ENCODE peak calls at places on chromosomes 7 and 10, in five cellular contexts. One of them, this sample, is unnamed.

GRCh38 chr10:28293238-28294168 is 9.4 kb downstream of the MPP7 start:
- DNase-seq in AG04449: no peak
- DNase-seq in neuronal stem cell: no peak
- DNase-seq in CD4-positive, alpha-beta memory T cell: no peak
- DNase-seq in Panc1: no peak
- DNase-seq in this sample: no peak

GRCh38 chr7:149799397-149800168 is 26.2 kb upstream of the ZNF467 start:
- DNase-seq in CD4-positive, alpha-beta memory T cell: peak; percentile 49
- DNase-seq in Panc1: peak; percentile 15
- DNase-seq in AG04449: no peak
- DNase-seq in neuronal stem cell: peak; percentile 31
- DNase-seq in this sample: no peak

GRCh38 chr10:70528726-70529362 is 50.3 kb downstream of the PALD1 start:
- DNase-seq in AG04449: no peak
- DNase-seq in neuronal stem cell: peak; percentile 52
- DNase-seq in Panc1: no peak
- DNase-seq in CD4-positive, alpha-beta memory T cell: no peak
- DNase-seq in this sample: no peak

GRCh38 chr10:114664127-114664526 is 6.1 kb upstream of the ABLIM1 start:
- DNase-seq in AG04449: no peak
- DNase-seq in Panc1: no peak
- DNase-seq in neuronal stem cell: no peak
- DNase-seq in CD4-positive, alpha-beta memory T cell: no peak
- DNase-seq in this sample: no peak

GRCh38 chr10:47447740-47448139 is 36.2 kb downstream of the ANXA8 start:
- DNase-seq in AG04449: no peak
- DNase-seq in Panc1: no peak
- DNase-seq in neuronal stem cell: no peak
- DNase-seq in CD4-positive, alpha-beta memory T cell: no peak
- DNase-seq in this sample: no peak

GRCh38 chr10:43234471-43235041 is 32.3 kb downstream of the RASGEF1A start:
- DNase-seq in AG04449: no peak
- DNase-seq in CD4-positive, alpha-beta memory T cell: no peak
- DNase-seq in Panc1: no peak
- DNase-seq in neuronal stem cell: no peak
- DNase-seq in this sample: no peak

GRCh38 chr7:100022621-100023020 is 7.2 kb downstream of the ZKSCAN1 start:
- DNase-seq in AG04449: no peak
- DNase-seq in neuronal stem cell: no peak
- DNase-seq in Panc1: no peak
- DNase-seq in CD4-positive, alpha-beta memory T cell: no peak
- DNase-seq in this sample: no peak

GRCh38 chr10:112126172-112126571 is 57.4 kb downstream of the GPAM start:
- DNase-seq in AG04449: no peak
- DNase-seq in Panc1: no peak
- DNase-seq in CD4-positive, alpha-beta memory T cell: no peak
- DNase-seq in neuronal stem cell: no peak
- DNase-seq in this sample: no peak

GRCh38 chr10:24541239-24541753 is 182.4 kb downstream of the ARHGAP21 start:
- DNase-seq in CD4-positive, alpha-beta memory T cell: no peak
- DNase-seq in neuronal stem cell: no peak
- DNase-seq in Panc1: no peak
- DNase-seq in AG04449: no peak
- DNase-seq in this sample: no peak

GRCh38 chr10:19332304-19332703 is 283.7 kb downstream of the MALRD1 start:
- DNase-seq in Panc1: no peak
- DNase-seq in neuronal stem cell: no peak
- DNase-seq in AG04449: no peak
- DNase-seq in CD4-positive, alpha-beta memory T cell: no peak
- DNase-seq in this sample: no peak

GRCh38 chr7:116707289-116707688 is 35.3 kb downstream of the MET start:
- DNase-seq in CD4-positive, alpha-beta memory T cell: no peak
- DNase-seq in AG04449: no peak
- DNase-seq in Panc1: no peak
- DNase-seq in neuronal stem cell: no peak
- DNase-seq in this sample: no peak
- H3K4me3 ChIP-seq in CD4-positive, alpha-beta memory T cell: no peak overlapping the region
- H3K4me3 ChIP-seq in AG04449: no peak overlapping the region
- H3K4me3 ChIP-seq in Panc1: peak overlapping the region; percentile 26
- H3K4me3 ChIP-seq in neuronal stem cell: no peak overlapping the region
- H3K4me3 ChIP-seq in this sample: no peak overlapping the region

DNA sequence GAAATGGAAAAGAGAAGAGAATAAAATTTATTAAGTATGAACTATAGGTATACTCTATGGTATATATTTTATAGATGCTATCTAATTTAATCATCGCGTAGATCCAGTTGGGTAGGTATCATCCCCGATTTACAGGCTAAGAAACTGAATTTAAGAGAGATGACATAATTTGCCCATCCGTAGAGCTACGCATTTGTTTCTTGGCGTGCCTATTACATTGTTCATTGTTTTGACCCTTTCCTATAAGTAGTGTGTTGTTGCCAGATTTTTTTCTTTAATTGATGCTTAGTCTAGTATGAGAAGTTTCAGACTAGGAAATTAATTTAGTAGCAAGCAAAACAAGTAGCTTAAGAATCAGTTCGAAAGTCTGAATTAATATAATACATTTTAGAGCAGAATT is 205.7 kb upstream of the NPSR1 start:
- DNase-seq in Panc1: no peak
- DNase-seq in CD4-positive, alpha-beta memory T cell: no peak
- DNase-seq in AG04449: no peak
- DNase-seq in neuronal stem cell: no peak
- DNase-seq in this sample: no peak
- H3K4me3 ChIP-seq in Panc1: no peak overlapping the region
- H3K4me3 ChIP-seq in CD4-positive, alpha-beta memory T cell: no peak overlapping the region
- H3K4me3 ChIP-seq in AG04449: no peak overlapping the region
- H3K4me3 ChIP-seq in neuronal stem cell: no peak overlapping the region
- H3K4me3 ChIP-seq in this sample: no peak overlapping the region

DNA sequence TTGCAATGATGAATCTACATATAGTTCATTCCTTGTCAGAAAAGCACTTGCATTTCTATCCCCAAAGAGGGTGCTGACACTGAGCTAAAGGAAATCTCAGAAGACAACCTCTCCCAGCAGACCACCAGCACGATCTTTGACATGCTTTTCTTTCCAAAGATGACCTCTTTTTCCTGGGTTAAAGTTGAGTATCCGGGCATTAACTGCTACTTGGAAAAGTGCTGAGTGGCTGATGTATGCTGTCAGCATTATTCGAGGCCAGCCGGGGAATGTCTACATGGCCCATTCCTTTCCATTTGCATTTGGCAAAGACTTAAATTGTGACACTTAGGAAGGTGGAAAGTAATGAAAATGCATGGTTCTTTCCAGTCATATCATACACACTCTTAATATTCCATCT is 90.5 kb upstream of the SKAP2 start:
- DNase-seq in CD4-positive, alpha-beta memory T cell: no peak
- DNase-seq in Panc1: no peak
- DNase-seq in neuronal stem cell: no peak
- DNase-seq in AG04449: no peak
- DNase-seq in this sample: no peak
- H3K4me3 ChIP-seq in CD4-positive, alpha-beta memory T cell: no peak overlapping the region
- H3K4me3 ChIP-seq in Panc1: no peak overlapping the region
- H3K4me3 ChIP-seq in neuronal stem cell: no peak overlapping the region
- H3K4me3 ChIP-seq in AG04449: no peak overlapping the region
- H3K4me3 ChIP-seq in this sample: no peak overlapping the region

GRCh38 chr7:101177644-101178043 is 2.4 kb downstream of the NAT16 start:
- DNase-seq in neuronal stem cell: no peak
- DNase-seq in Panc1: no peak
- DNase-seq in CD4-positive, alpha-beta memory T cell: no peak
- DNase-seq in AG04449: no peak
- DNase-seq in this sample: no peak

GRCh38 chr7:101174322-101174854 is 5.7 kb downstream of the NAT16 start:
- DNase-seq in Panc1: no peak
- DNase-seq in neuronal stem cell: no peak
- DNase-seq in AG04449: no peak
- DNase-seq in CD4-positive, alpha-beta memory T cell: no peak
- DNase-seq in this sample: no peak

GRCh38 chr7:101175664-101176063 is 4.4 kb downstream of the NAT16 start:
- DNase-seq in neuronal stem cell: no peak
- DNase-seq in Panc1: no peak
- DNase-seq in CD4-positive, alpha-beta memory T cell: no peak
- DNase-seq in AG04449: no peak
- DNase-seq in this sample: no peak

GRCh38 chr7:101179780-101180755 is at the start of gene NAT16:
- DNase-seq in Panc1: no peak
- DNase-seq in AG04449: no peak
- DNase-seq in neuronal stem cell: no peak
- DNase-seq in CD4-positive, alpha-beta memory T cell: no peak
- DNase-seq in this sample: no peak

GRCh38 chr7:101179117-101179779 is 845 bp downstream of the NAT16 start:
- DNase-seq in AG04449: no peak
- DNase-seq in CD4-positive, alpha-beta memory T cell: no peak
- DNase-seq in Panc1: no peak
- DNase-seq in neuronal stem cell: no peak
- DNase-seq in this sample: no peak
- H3K4me3 ChIP-seq in AG04449: no peak overlapping the region
- H3K4me3 ChIP-seq in CD4-positive, alpha-beta memory T cell: no peak overlapping the region
- H3K4me3 ChIP-seq in Panc1: peak overlapping the region; percentile 24
- H3K4me3 ChIP-seq in neuronal stem cell: peak overlapping the region; percentile 53
- H3K4me3 ChIP-seq in this sample: no peak overlapping the region

GRCh38 chr10:101829561-101830315 is 11.5 kb upstream of the OGA start:
- DNase-seq in CD4-positive, alpha-beta memory T cell: peak; percentile 67
- DNase-seq in AG04449: no peak
- DNase-seq in neuronal stem cell: peak; percentile 70
- DNase-seq in Panc1: no peak
- DNase-seq in this sample: no peak
- H3K4me3 ChIP-seq in CD4-positive, alpha-beta memory T cell: peak overlapping the region; percentile 68
- H3K4me3 ChIP-seq in AG04449: peak overlapping the region; percentile 55
- H3K4me3 ChIP-seq in neuronal stem cell: no peak overlapping the region
- H3K4me3 ChIP-seq in Panc1: peak overlapping the region; percentile 48
- H3K4me3 ChIP-seq in this sample: peak overlapping the region; percentile 60